ENCODE peak calls at places on chromosomes 7 and 10, in four cellular contexts. One of them, this sample, is unnamed.

GRCh38 chr7:125195156-125195555 is 265.5 kb upstream of the POT1 start:
- DNase-seq in hypothalamus: no peak
- DNase-seq in AG04449: no peak
- DNase-seq in NCI-H510A: no peak
- DNase-seq in this sample: no peak

GRCh38 chr7:13979671-13980438 is 9.6 kb downstream of the ETV1 start:
- DNase-seq in hypothalamus: no peak
- DNase-seq in AG04449: no peak
- DNase-seq in NCI-H510A: no peak
- DNase-seq in this sample: no peak

GRCh38 chr10:5297466-5297865 is 67.3 kb upstream of the UCN3 start:
- DNase-seq in hypothalamus: no peak
- DNase-seq in AG04449: no peak
- DNase-seq in NCI-H510A: no peak
- DNase-seq in this sample: no peak

GRCh38 chr7:141097430-141097829 is 23.6 kb downstream of the TMEM178B start:
- DNase-seq in hypothalamus: no peak
- DNase-seq in AG04449: no peak
- DNase-seq in NCI-H510A: no peak
- DNase-seq in this sample: no peak

GRCh38 chr10:88897019-88897853 is 17.2 kb downstream of the STAMBPL1 start:
- DNase-seq in hypothalamus: no peak
- DNase-seq in AG04449: no peak
- DNase-seq in NCI-H510A: no peak
- DNase-seq in this sample: no peak

GRCh38 chr10:78015546-78015945 is 13.8 kb downstream of the POLR3A start:
- DNase-seq in hypothalamus: no peak
- DNase-seq in AG04449: no peak
- DNase-seq in NCI-H510A: no peak
- DNase-seq in this sample: no peak

GRCh38 chr10:93873427-93874115 is 20.2 kb upstream of the SLC35G1 start:
- DNase-seq in hypothalamus: no peak
- DNase-seq in AG04449: peak
- DNase-seq in NCI-H510A: no peak
- DNase-seq in this sample: no peak

GRCh38 chr10:7205656-7206055 is 205.2 kb downstream of the SFMBT2 start:
- DNase-seq in hypothalamus: no peak
- DNase-seq in AG04449: no peak
- DNase-seq in NCI-H510A: no peak
- DNase-seq in this sample: no peak

GRCh38 chr7:158929306-158929705 is 72.9 kb downstream of the DYNC2I1 start:
- DNase-seq in hypothalamus: no peak
- DNase-seq in AG04449: no peak
- DNase-seq in NCI-H510A: no peak
- DNase-seq in this sample: no peak

GRCh38 chr10:132390455-132391371 is 6.3 kb upstream of the PWWP2B start:
- DNase-seq in hypothalamus: no peak
- DNase-seq in AG04449: no peak
- DNase-seq in NCI-H510A: no peak
- DNase-seq in this sample: no peak

GRCh38 chr7:45031829-45032228 is 31.8 kb downstream of the CCM2 start:
- DNase-seq in hypothalamus: no peak
- DNase-seq in AG04449: no peak
- DNase-seq in NCI-H510A: peak
- DNase-seq in this sample: no peak

GRCh38 chr10:132132391-132132841 is 54.3 kb upstream of the DPYSL4 start:
- DNase-seq in hypothalamus: no peak
- DNase-seq in AG04449: no peak
- DNase-seq in NCI-H510A: no peak
- DNase-seq in this sample: no peak

GRCh38 chr10:78863121-78863520 is 205.6 kb upstream of the ZMIZ1 start:
- DNase-seq in hypothalamus: no peak
- DNase-seq in AG04449: no peak
- DNase-seq in NCI-H510A: no peak
- DNase-seq in this sample: no peak

GRCh38 chr10:30583778-30584415 is 45.7 kb downstream of the LYZL2 start:
- DNase-seq in hypothalamus: no peak
- DNase-seq in AG04449: no peak
- DNase-seq in NCI-H510A: no peak
- DNase-seq in this sample: peak

GRCh38 chr7:5441840-5442513 is 18.3 kb upstream of the TNRC18 start:
- DNase-seq in hypothalamus: no peak
- DNase-seq in AG04449: no peak
- DNase-seq in NCI-H510A: no peak
- DNase-seq in this sample: no peak

GRCh38 chr10:98536551-98536950 is 89.8 kb upstream of the HPS1 start:
- DNase-seq in hypothalamus: no peak
- DNase-seq in AG04449: peak
- DNase-seq in NCI-H510A: no peak
- DNase-seq in this sample: no peak

GRCh38 chr10:96257944-96258343 is 13.4 kb downstream of the BLNK start:
- DNase-seq in hypothalamus: no peak
- DNase-seq in AG04449: no peak
- DNase-seq in NCI-H510A: no peak
- DNase-seq in this sample: no peak

GRCh38 chr7:5363729-5364128 is 59.9 kb downstream of the TNRC18 start:
- DNase-seq in hypothalamus: no peak
- DNase-seq in AG04449: no peak
- DNase-seq in NCI-H510A: no peak
- DNase-seq in this sample: no peak

GRCh38 chr10:75407296-75407715 is 5.7 kb upstream of the ZNF503 start:
- DNase-seq in hypothalamus: no peak
- DNase-seq in AG04449: no peak
- DNase-seq in NCI-H510A: no peak
- DNase-seq in this sample: no peak

GRCh38 chr7:102467581-102468415 is 3.0 kb downstream of the LRWD1 start:
- DNase-seq in hypothalamus: no peak
- DNase-seq in AG04449: no peak
- DNase-seq in NCI-H510A: no peak
- DNase-seq in this sample: no peak

GRCh38 chr10:132399117-132400035 is 2.4 kb downstream of the PWWP2B start:
- DNase-seq in hypothalamus: no peak
- DNase-seq in AG04449: no peak
- DNase-seq in NCI-H510A: no peak
- DNase-seq in this sample: no peak

This sample was measured in brain pericyte.